ENCODE peak calls at places on chromosome X, in six cellular contexts. J, E, W, F, Q and R are unnamed samples.

GRCh38 chrX:69323786-69324720 is 158.8 kb upstream of the PJA1 start:
- DNase-seq in J (no peak), W (no peak), E (no peak), F (no peak), Q (no peak), R (peak)

GRCh38 chrX:107674480-107675364 is 46.4 kb downstream of the PRPS1 start:
- DNase-seq in F (peak), Q (no peak), W (no peak), J (no peak), E (no peak), R (no peak)

GRCh38 chrX:68163446-68163845 is 269.8 kb downstream of the OPHN1 start:
- DNase-seq in F (peak), E (no peak), Q (no peak), J (peak), W (no peak), R (no peak)

GRCh38 chrX:27222661-27223060 is 240.5 kb downstream of the PPP4R3C start:
- DNase-seq in Q (no peak), F (no peak), W (no peak), E (no peak), J (no peak), R (no peak)

GRCh38 chrX:123961268-123962005 is at the start of gene STAG2:
- DNase-seq in F (peak), J (peak), E (peak), W (peak), Q (peak), R (peak)

GRCh38 chrX:23756165-23756564 is 13.1 kb upstream of the ACOT9 start:
- DNase-seq in Q (peak), E (peak), F (peak), J (peak), W (peak), R (peak)

GRCh38 chrX:122269243-122269781 is 914.8 kb upstream of the GRIA3 start:
- DNase-seq in F (no peak), W (no peak), Q (no peak), J (no peak), E (no peak), R (no peak)

GRCh38 chrX:105872921-105873320 is 50.6 kb downstream of the NRK start:
- DNase-seq in F (no peak), Q (no peak), E (no peak), W (no peak), J (no peak), R (no peak)

GRCh38 chrX:15336023-15336413 is 695 bp upstream of the PIGA start:
- DNase-seq in E (no peak), J (peak), F (peak), W (no peak), Q (no peak), R (peak)

GRCh38 chrX:153966283-153966688 is 5.3 kb downstream of the HCFC1 start:
- DNase-seq in Q (no peak), W (no peak), J (no peak), E (no peak), F (no peak), R (no peak)

GRCh38 chrX:153922932-153923857 is 2.9 kb downstream of the ARHGAP4 start:
- DNase-seq in J (peak), Q (no peak), F (no peak), E (no peak), W (peak), R (no peak)

GRCh38 chrX:25039036-25039435 is 23.3 kb upstream of the ARX start:
- DNase-seq in W (no peak), Q (no peak), F (no peak), J (no peak), E (no peak), R (no peak)

GRCh38 chrX:130028196-130028595 is 45.8 kb downstream of the BCORL1 start:
- DNase-seq in E (no peak), Q (peak), F (peak), W (no peak), J (peak), R (peak)

GRCh38 chrX:138710866-138711331 is 618 bp downstream of the FGF13 start:
- DNase-seq in J (no peak), Q (peak), E (peak), W (peak), F (no peak), R (peak)

GRCh38 chrX:153333821-153334653 is at the start of gene ZNF275:
- DNase-seq in W (peak), F (peak), Q (peak), J (peak), E (peak), R (peak)

GRCh38 chrX:15465896-15466651 is 27.1 kb downstream of the PIR start:
- DNase-seq in Q (peak), W (peak), F (peak), E (no peak), J (peak), R (peak)

GRCh38 chrX:129777218-129777768 is 2.5 kb upstream of the SASH3 start:
- DNase-seq in F (no peak), E (no peak), W (no peak), Q (no peak), J (no peak), R (no peak)

GRCh38 chrX:150934453-150934852 is 36.0 kb upstream of the CD99L2 start:
- DNase-seq in Q (no peak), W (peak), E (no peak), J (peak), F (no peak), R (peak)

GRCh38 chrX:111100191-111100590 is 4.2 kb downstream of the PAK3 start:
- DNase-seq in W (peak), F (peak), J (peak), E (peak), Q (peak), R (peak)

GRCh38 chrX:120534413-120535205 is 26.2 kb downstream of the CUL4B start:
- DNase-seq in Q (no peak), J (no peak), F (no peak), E (no peak), W (no peak), R (no peak)
- H2BK15ac ChIP-seq in Q (no peak), J (no peak), F (no peak), E (no peak), W (no peak), R (no peak)

GRCh38 chrX:12567857-12568256 is 223.4 kb upstream of the PRPS2 start:
- DNase-seq in F (no peak), J (peak), W (no peak), E (no peak), Q (no peak), R (no peak)

GRCh38 chrX:12564221-12564620 is 227.0 kb upstream of the PRPS2 start:
- DNase-seq in Q (no peak), W (no peak), F (no peak), E (no peak), J (no peak), R (no peak)

GRCh38 chrX:12563121-12563520 is 228.1 kb upstream of the PRPS2 start:
- DNase-seq in Q (no peak), E (no peak), J (peak), F (no peak), W (no peak), R (no peak)
- H3K4me2 ChIP-seq in Q (no peak), E (no peak), J (no peak), F (no peak), W (no peak), R (no peak)

GRCh38 chrX:48558270-48558669 is 16.0 kb upstream of the RBM3 start:
- DNase-seq in Q (no peak), J (peak), E (no peak), F (peak), W (no peak), R (no peak)

GRCh38 chrX:48560056-48560455 is 14.2 kb upstream of the RBM3 start:
- DNase-seq in E (no peak), F (no peak), Q (no peak), J (no peak), W (no peak), R (no peak)

GRCh38 chrX:48559636-48560035 is 14.6 kb upstream of the RBM3 start:
- DNase-seq in F (no peak), Q (no peak), E (no peak), W (no peak), J (no peak), R (no peak)

GRCh38 chrX:48560681-48561080 is 13.6 kb upstream of the RBM3 start:
- DNase-seq in J (no peak), W (no peak), Q (no peak), E (no peak), F (no peak), R (no peak)
- H2AK5ac ChIP-seq in J (no peak), W (no peak), Q (no peak), E (no peak), F (no peak), R (no peak)

DNA sequence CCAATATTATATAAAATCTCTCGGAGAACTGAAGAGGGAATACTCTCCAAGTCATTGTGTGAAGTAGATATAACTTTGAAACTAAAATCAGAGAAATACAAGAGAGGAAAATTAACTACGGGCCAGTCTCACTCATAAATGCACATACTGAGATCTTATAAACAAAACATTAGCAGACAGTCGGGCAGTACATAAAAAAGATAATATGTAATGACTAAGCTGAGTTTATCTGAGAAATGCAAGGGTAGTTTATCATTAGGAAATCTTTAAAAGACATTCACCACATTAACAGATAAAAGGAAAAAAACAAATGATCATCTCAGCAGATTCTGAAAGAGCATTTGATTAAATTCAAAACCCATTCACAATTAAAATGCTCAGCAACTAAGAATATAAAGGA is 116.7 kb downstream of the NYX start:
- DNase-seq in Q (no peak), F (peak), W (no peak), E (no peak), J (peak), R (no peak)
- H2BK15ac ChIP-seq in Q (no peak), F (no peak), W (no peak), E (no peak), J (no peak), R (no peak)

GRCh38 chrX:19867411-19867732 is 20.0 kb downstream of the SH3KBP1 start:
- DNase-seq in W (no peak), Q (no peak), E (no peak), J (peak), F (peak), R (no peak)
- H3K4me2 ChIP-seq in W (no peak), Q (no peak), E (no peak), J (peak), F (no peak), R (no peak)

GRCh38 chrX:139932901-139933796 is at the start of gene ATP11C:
- DNase-seq in J (peak), E (peak), W (peak), Q (peak), F (peak), R (peak)
- H2AK5ac ChIP-seq in J (peak), E (no peak), W (no peak), Q (no peak), F (no peak), R (no peak)

DNA sequence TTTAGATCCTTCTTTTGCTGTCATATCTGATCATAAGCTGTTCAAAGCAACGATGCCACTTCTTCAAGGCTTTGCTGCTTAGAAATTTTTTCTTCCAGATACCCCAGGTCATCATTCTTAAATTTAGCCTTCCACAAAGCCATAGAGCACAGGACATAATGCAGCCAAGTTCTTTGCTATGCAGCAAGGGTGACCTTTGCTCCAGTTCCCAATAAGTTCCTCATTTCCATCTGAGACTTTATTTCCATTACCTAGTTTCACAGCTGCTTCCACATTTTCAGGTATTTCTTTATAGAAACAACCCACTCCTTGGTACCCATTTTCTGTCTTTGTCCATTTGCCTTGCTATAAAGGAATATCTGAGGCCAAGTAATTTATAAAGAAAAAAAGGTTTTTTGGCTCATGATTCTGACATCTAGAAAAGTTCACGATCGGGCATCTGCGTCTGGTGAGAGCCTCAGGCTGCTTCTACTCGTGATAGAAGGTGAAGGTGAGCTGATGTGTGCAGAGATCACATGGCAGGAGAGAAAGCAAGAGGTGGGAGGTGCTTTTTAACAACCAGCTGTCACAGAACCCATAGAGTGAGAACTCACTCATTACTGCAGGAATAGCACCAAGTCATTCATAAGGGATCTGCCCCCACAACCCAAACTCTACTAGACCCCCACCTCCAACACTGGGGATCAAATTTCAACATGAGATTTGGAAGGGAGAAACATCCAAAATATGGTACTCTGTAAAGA is 11.8 kb upstream of the TASL start:
- DNase-seq in J (no peak), E (no peak), W (no peak), F (no peak), Q (no peak), R (no peak)
- H2BK15ac ChIP-seq in J (no peak), E (no peak), W (no peak), F (no peak), Q (no peak), R (no peak)

DNA sequence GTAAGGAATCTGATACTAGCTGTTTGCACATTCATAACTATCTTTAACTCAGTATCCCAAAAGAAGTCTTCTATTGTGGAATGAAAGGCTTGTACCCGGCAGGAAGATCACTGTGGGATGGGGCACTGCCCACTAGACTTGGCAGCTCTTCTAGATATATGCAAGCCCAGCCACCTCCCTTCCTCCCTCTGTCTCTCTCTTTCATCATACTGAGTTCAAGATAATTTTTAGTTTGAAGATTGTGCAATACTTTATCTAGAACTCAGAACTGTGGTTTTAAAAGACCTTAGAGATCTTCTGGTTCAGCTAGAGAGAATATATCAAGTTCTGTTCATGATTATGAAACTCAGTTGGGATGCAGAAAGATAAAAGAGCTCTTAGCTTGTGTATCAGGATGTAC is 22.5 kb upstream of the GPR34 start:
- DNase-seq in J (peak), F (no peak), E (no peak), Q (no peak), W (no peak), R (no peak)
- H3K4me2 ChIP-seq in J (no peak), F (no peak), E (no peak), Q (no peak), W (no peak), R (no peak)

DNA sequence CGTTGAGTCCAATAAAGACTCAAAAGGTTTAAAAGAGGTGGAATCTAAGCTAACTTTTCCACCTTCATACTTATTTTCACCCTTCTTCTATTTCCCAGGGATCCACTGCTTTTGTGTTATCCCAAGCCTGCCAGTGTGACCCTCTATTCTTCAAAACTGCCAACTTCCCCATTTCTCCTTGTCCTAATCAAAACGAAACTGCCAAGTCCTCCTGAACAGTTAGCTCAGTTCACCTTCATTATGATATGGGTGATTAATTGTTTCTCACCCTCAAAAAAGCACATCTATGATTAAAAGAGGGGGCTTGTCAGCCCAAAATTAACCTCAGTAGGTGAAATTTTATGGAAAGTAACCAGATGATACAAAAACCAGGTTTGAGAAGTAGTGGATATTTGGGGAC is 108.4 kb downstream of the GUCY2F start:
- DNase-seq in Q (no peak), W (no peak), F (no peak), E (no peak), J (no peak), R (no peak)
- H2AK5ac ChIP-seq in Q (no peak), W (no peak), F (no peak), E (no peak), J (no peak), R (no peak)

DNA sequence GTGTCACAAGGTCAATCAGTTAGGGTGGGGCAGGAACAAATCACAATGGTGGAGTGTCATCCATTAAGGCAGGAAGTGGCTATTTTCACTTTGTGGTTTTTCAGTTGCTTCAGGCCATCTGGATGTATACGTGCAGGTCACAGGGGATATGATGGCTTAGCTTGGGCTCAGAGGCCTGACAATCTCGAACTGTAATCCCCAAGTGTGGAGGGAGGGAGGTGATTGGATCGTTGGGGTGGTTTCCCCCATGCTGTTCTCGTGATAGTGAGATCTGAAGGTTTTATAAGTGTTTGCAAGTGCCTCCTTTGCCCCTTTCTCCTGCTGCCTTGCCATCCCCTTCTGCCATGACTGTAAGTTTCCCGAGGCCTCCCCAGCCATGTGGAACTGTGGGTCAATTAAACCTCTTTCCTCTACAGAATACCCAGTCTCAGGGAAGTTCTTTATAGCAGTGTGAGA is 36.7 kb upstream of the STS start:
- DNase-seq in Q (no peak), W (no peak), E (no peak), J (no peak), F (no peak), R (peak)
- H2BK15ac ChIP-seq in Q (no peak), W (no peak), E (no peak), J (no peak), F (no peak), R (no peak)